ENCODE peak calls at places on chromosome 16, in six cellular contexts. Z, N, V, Y, S and C are unnamed samples.

GRCh38 chr16:67173808-67174705 is 3.7 kb downstream of the NOL3 start:
- DNase-seq in Y (no peak), N (peak), Z (peak), S (peak), V (no peak), C (peak)

GRCh38 chr16:2025878-2026460 is 733 bp upstream of the NHERF2 start:
- DNase-seq in V (no peak), N (no peak), S (no peak), Y (no peak), Z (no peak), C (no peak)

GRCh38 chr16:24986512-24987303 is 28.5 kb downstream of the ARHGAP17 start:
- DNase-seq in S (peak), Z (peak), N (peak), V (peak), Y (no peak), C (no peak)

GRCh38 chr16:64654137-64654652 is 467.7 kb downstream of the CDH11 start:
- DNase-seq in Z (peak), Y (no peak), V (no peak), S (no peak), N (no peak), C (no peak)

GRCh38 chr16:81136331-81137011 is 40.3 kb upstream of the GCSH start:
- DNase-seq in S (no peak), N (no peak), V (no peak), Y (no peak), Z (no peak), C (no peak)

GRCh38 chr16:4847774-4848587 is 700 bp downstream of the UBN1 start:
- DNase-seq in N (peak), Y (no peak), Z (peak), S (peak), V (peak), C (peak)

GRCh38 chr16:84836234-84836647 is 16.5 kb downstream of the CRISPLD2 start:
- DNase-seq in S (no peak), Y (no peak), V (no peak), N (no peak), Z (peak), C (peak)

GRCh38 chr16:88634141-88634993 is 4.0 kb upstream of the IL17C start:
- DNase-seq in V (peak), N (no peak), S (no peak), Z (peak), Y (peak), C (no peak)

GRCh38 chr16:69324013-69324531 is 6.3 kb downstream of the PDF start:
- DNase-seq in Z (no peak), N (no peak), Y (no peak), V (no peak), S (no peak), C (peak)

GRCh38 chr16:81866820-81867440 is 87.8 kb downstream of the PLCG2 start:
- DNase-seq in S (no peak), V (no peak), Y (no peak), Z (no peak), N (no peak), C (no peak)

GRCh38 chr16:71626858-71627213 is 852 bp downstream of the MARVELD3 start:
- DNase-seq in Y (no peak), S (no peak), Z (no peak), V (no peak), N (peak), C (no peak)
- TF ChIP-seq SMC3 in Y (no peak), S (no peak), Z (no peak), V (no peak), N (no peak), C (no peak)

DNA sequence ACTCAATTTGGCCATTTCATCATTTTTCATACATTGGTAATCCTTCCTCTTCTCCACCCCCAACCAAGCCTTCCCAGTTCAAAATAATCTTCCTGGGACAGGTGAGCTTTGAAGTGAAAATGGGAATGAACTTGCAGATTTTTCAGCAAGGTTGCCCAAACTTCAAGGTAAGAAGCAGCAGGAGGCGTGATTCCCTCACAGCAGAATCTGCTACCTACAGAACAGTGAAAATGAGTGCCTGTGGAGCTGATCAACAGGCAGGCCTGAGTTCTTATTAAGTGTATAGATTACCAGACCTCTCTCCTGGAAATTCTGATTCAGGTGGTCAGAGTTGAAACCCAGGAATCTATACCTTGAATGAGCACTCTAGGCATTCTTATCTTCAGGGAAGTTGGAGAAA is 356.6 kb downstream of the RBFOX1 start:
- DNase-seq in N (no peak), Z (no peak), S (no peak), Y (no peak), V (no peak), C (no peak)
- TF ChIP-seq SMC3 in N (no peak), Z (no peak), S (no peak), Y (no peak), V (no peak), C (no peak)

GRCh38 chr16:12999368-12999767 is 98.0 kb downstream of the SHISA9 start:
- DNase-seq in S (no peak), Y (no peak), Z (no peak), V (no peak), N (no peak), C (no peak)

GRCh38 chr16:12998376-12999085 is 97.1 kb downstream of the SHISA9 start:
- DNase-seq in N (no peak), Z (no peak), V (no peak), S (no peak), Y (no peak), C (no peak)

GRCh38 chr16:12992066-12992465 is 90.7 kb downstream of the SHISA9 start:
- DNase-seq in Y (no peak), V (no peak), Z (no peak), N (no peak), S (no peak), C (no peak)

GRCh38 chr16:12995721-12996372 is 94.4 kb downstream of the SHISA9 start:
- DNase-seq in N (no peak), Y (no peak), V (no peak), Z (no peak), S (no peak), C (no peak)

DNA sequence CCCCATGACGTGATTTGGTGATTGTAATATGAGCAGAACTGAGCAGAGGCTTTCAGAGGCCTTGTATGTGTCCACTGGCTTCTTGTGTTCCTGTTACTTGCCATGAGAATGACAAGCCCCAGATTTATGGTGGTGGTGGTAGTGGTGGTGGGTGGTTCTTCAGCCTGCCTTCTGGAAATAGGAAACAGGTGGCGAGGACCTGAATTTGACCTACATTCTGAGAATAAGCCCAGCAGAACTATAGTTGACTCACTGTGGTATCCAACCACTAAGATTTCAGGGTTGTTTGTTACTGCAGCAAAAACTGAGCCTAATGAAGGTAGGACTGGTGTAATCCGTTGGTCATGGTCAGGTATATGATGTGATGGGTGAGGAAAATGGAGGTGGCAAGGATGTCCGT is 93.0 kb downstream of the SHISA9 start:
- DNase-seq in N (no peak), Y (no peak), V (no peak), S (no peak), Z (no peak), C (no peak)
- TF ChIP-seq SMC3 in N (no peak), Y (no peak), V (no peak), S (no peak), Z (no peak), C (no peak)

GRCh38 chr16:48206594-48207242 is 37.4 kb upstream of the LONP2 start:
- DNase-seq in N (no peak), S (peak), V (no peak), Y (no peak), Z (peak), C (no peak)
- TF ChIP-seq SMC3 in N (no peak), S (no peak), V (no peak), Y (no peak), Z (no peak), C (no peak)

DNA sequence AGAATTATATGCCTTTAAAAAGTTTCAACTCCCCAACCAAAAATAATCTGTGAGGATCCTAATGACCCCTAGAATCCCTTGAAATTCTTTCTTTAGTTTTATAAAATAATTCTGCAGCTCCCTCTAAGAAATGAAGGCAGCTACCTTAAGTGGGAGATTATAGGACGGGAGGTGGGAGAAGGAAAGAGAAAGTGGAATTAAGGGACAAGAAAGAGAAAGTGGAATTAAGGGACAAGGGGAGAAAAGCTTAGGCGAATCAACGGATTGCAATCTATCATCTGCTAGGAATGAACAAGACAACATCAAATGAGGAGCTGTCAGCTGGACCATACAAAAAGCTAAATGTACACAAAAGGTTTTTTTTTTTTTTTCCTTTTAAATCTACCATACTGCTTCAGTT is 262.0 kb downstream of the ZFHX3 start:
- DNase-seq in Y (no peak), S (no peak), V (no peak), N (no peak), Z (peak), C (no peak)
- TF ChIP-seq SMC3 in Y (no peak), S (no peak), V (no peak), N (no peak), Z (no peak), C (no peak)

GRCh38 chr16:57192720-57193486 is 6.8 kb downstream of the RSPRY1 start:
- DNase-seq in Z (peak), S (peak), Y (no peak), N (no peak), V (no peak), C (no peak)
- TF ChIP-seq SMC3 in Z (no peak), S (no peak), Y (no peak), N (no peak), V (no peak), C (no peak)

GRCh38 chr16:11788914-11789313 is 8.1 kb downstream of the ZC3H7A start:
- DNase-seq in Y (no peak), V (no peak), Z (no peak), N (no peak), S (no peak), C (no peak)
- TF ChIP-seq SMC3 in Y (no peak), V (no peak), Z (no peak), N (no peak), S (no peak), C (no peak)

DNA sequence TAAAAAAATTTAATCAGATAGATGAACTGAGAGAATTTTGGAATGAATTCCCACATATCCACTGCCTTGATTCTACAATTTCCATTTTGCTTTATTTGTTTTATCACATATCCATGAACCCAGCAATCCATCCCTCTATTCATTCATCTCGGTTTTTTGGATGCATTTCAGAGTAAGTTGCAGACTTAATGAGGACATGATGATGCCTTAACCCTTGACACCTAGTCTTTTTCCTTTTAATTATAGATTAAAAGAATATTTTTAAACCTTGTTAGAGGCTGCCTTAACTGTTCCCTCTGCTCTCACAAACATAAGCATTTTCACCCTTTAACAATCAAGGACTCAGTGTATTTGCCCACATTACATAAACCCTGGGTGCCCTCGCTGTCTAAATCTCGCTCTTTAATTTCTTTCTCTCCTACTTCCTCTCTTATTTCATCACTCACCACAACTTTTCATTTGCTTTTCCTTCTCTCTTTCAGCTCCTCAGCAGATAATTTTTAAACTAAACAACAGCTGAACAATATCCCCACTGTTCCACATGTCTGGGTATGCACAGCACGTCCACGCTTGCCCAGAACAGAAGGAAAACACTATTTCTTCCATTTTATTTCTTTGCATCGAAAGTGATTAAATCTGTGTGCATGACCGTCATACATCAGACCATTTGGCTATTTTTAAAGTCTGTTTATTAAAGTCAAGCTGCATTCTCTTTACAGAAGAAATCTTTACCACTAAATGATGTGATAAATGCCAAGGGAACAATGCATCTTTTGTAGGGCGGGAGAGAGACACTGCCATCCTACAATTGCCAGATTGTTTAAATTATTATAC is 39.9 kb downstream of the IQCK start:
- DNase-seq in S (peak), Z (peak), N (no peak), V (no peak), Y (no peak), C (no peak)
- TF ChIP-seq SMC3 in S (no peak), Z (no peak), N (no peak), V (no peak), Y (no peak), C (no peak)